ENCODE peak calls at places on chromosome 10, in five cellular contexts. G, O, F, R and J are unnamed samples.

GRCh38 chr10:83625831-83626360 is 513.4 kb upstream of the GHITM start:
- DNase-seq in G (no peak), O (no peak), F (no peak), R (no peak), J (no peak)

GRCh38 chr10:944034-944831 is 12.7 kb upstream of the LARP4B start:
- DNase-seq in G (peak; percentile 45), O (peak; percentile 26), F (peak; percentile 40), R (peak; percentile 21), J (peak; percentile 63)

GRCh38 chr10:128072941-128073615 is 53.1 kb downstream of the MKI67 start:
- DNase-seq in G (no peak), O (no peak), F (no peak), R (no peak), J (no peak)

GRCh38 chr10:30068482-30069223 is 9.3 kb upstream of the JCAD start:
- DNase-seq in G (no peak), O (peak; percentile 33), F (no peak), R (no peak), J (no peak)

GRCh38 chr10:13990392-13990805 is 340.3 kb downstream of the FRMD4A start:
- DNase-seq in G (no peak), O (peak; percentile 55), F (no peak), R (no peak), J (no peak)

GRCh38 chr10:17793823-17794759 is 15.1 kb upstream of the MRC1 start:
- DNase-seq in G (no peak), O (no peak), F (peak; percentile 8), R (no peak), J (no peak)

GRCh38 chr10:97517778-97518561 is 19.2 kb downstream of the UBTD1 start:
- DNase-seq in G (no peak), O (no peak), F (peak; percentile 80), R (no peak), J (peak; percentile 78)

GRCh38 chr10:70596860-70597809 is 5.4 kb downstream of the PRF1 start:
- DNase-seq in G (no peak), O (no peak), F (peak; percentile 64), R (no peak), J (peak; percentile 40)

GRCh38 chr10:78508955-78509354 is 475.3 kb downstream of the RPS24 start:
- DNase-seq in G (no peak), O (no peak), F (no peak), R (no peak), J (no peak)

GRCh38 chr10:14779053-14779649 is 4.5 kb upstream of the FAM107B start:
- DNase-seq in G (no peak), O (peak; percentile 14), F (peak; percentile 39), R (no peak), J (peak; percentile 37)

GRCh38 chr10:15453921-15454320 is 82.8 kb upstream of the FAM171A1 start:
- DNase-seq in G (no peak), O (no peak), F (no peak), R (no peak), J (no peak)

GRCh38 chr10:112952282-112952991 is 2.4 kb downstream of the TCF7L2 start:
- DNase-seq in G (no peak), O (peak; percentile 57), F (no peak), R (peak; percentile 23), J (no peak)

GRCh38 chr10:110865184-110865803 is 6.4 kb upstream of the PDCD4 start:
- DNase-seq in G (no peak), O (peak; percentile 43), F (peak; percentile 74), R (peak; percentile 18), J (peak; percentile 80)

GRCh38 chr10:96473866-96474265 is 39.9 kb downstream of the TLL2 start:
- DNase-seq in G (no peak), O (no peak), F (no peak), R (no peak), J (no peak)

GRCh38 chr10:77138541-77138940 is 499.1 kb downstream of the KCNMA1 start:
- DNase-seq in G (no peak), O (peak; percentile 32), F (no peak), R (no peak), J (no peak)

GRCh38 chr10:80541144-80541750 is 3.5 kb downstream of the SH2D4B start:
- DNase-seq in G (peak; percentile 63), O (peak; percentile 19), F (no peak), R (no peak), J (no peak)

GRCh38 chr10:14063531-14064317 is 267.0 kb downstream of the FRMD4A start:
- DNase-seq in G (no peak), O (peak; percentile 95), F (no peak), R (peak; percentile 89), J (no peak)

GRCh38 chr10:64416011-64416410 is 894.8 kb downstream of the REEP3 start:
- DNase-seq in G (no peak), O (no peak), F (no peak), R (no peak), J (no peak)

DNA sequence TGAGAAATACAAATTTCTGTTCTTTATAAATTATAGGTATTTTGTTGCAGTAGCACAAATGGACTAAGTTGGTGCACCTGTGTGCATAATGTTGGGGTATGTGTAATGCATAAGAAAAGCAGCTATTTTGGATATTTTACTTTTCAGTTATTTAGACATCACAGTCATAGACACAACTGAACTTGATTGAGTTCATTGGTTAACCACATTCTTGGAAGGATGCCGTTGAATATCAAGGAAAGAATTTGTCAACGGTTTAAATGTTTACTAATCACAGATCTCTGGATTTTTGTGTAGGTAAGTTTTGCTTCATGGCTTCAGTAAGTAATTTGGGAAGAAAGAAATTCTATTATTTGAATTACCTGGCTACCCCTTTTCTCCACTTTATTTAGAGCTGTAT is 4.1 kb downstream of the OTUD1 start:
- DNase-seq in G (no peak), O (peak; percentile 37), F (peak; percentile 12), R (peak; percentile 55), J (no peak)
- H3K4me3 ChIP-seq in G (no peak overlapping the region), O (no peak overlapping the region), F (no peak overlapping the region), R (no peak overlapping the region), J (peak overlapping the region; percentile 79)

GRCh38 chr10:3785251-3785848 is 341 bp upstream of the KLF6 start:
- DNase-seq in G (peak; percentile 99), O (peak; percentile 99), F (peak; percentile 85), R (peak; percentile 99), J (peak; percentile 96)
- TF ChIP-seq CTCF in G (no peak), O (no peak), F (no peak), R (no peak), J (no peak)

DNA sequence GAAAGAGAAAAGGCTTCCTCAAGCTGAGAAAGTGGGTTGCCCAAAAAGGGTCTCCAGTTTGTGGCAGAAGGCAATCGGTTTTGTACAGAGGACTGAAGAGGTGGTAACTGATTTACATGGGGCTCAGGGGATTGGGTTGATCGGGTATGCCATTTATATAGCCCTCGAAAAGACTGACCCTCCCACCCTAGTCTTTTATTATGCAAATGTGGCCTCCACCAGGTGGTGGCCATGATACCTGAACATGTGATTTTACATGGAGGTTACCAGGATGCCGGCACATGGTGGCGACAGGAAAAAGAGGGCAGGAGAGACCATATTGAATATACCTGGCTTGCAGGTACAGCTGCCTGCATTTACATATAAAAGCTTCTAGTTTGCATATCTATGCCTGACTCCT is 36.7 kb downstream of the ATE1 start:
- DNase-seq in G (no peak), O (no peak), F (no peak), R (no peak), J (no peak)
- H3K4me3 ChIP-seq in G (no peak overlapping the region), O (no peak overlapping the region), F (no peak overlapping the region), R (no peak overlapping the region), J (no peak overlapping the region)

GRCh38 chr10:87842220-87842641 is 21.1 kb downstream of the KLLN start:
- DNase-seq in G (no peak), O (no peak), F (peak; percentile 98), R (no peak), J (peak; percentile 97)

GRCh38 chr10:87844837-87845623 is 18.3 kb downstream of the KLLN start:
- DNase-seq in G (no peak), O (peak; percentile 46), F (peak; percentile 88), R (peak; percentile 73), J (peak; percentile 83)

GRCh38 chr10:87841215-87841614 is 22.1 kb downstream of the KLLN start:
- DNase-seq in G (no peak), O (no peak), F (no peak), R (no peak), J (no peak)

GRCh38 chr10:87843714-87844113 is 19.6 kb downstream of the KLLN start:
- DNase-seq in G (no peak), O (no peak), F (no peak), R (no peak), J (no peak)

DNA sequence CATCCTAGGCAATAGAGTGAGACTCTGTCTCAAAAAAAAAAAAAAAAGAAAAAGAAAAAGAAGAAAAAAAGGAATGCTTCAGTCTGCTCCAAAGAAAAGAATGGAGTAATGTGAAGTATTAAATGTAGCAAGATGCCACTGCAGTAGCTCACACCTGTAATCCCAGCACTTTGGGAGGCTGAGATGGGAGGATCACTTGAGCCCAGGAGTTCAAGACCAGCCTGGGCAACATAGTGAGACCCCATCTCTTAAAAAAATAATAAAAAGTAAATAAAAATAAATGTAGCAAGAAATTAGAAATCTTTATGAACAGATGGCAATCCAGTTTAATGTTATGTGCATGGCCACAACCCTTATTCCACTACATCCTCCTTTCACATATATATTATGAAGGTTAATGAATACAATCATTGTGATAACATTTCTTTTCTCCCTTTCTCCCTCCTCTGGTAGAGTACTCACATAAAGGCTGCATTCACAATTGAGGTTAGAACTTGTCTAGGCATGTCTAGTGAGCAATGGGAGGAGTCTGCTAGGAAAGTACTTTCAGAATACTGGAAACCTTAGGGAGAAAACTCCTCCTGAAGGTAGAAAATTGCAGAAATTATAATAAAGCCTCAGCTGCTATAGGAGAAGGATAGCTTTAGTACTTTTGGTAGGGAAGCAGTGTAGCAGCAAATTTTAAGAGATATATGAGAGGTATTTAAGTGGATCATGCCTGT is 20.4 kb downstream of the KLLN start:
- DNase-seq in G (no peak), O (peak; percentile 74), F (peak; percentile 88), R (peak; percentile 87), J (peak; percentile 86)
- TF ChIP-seq CTCF in G (no peak), O (no peak), F (no peak), R (no peak), J (no peak)

GRCh38 chr10:36147529-36147928 is 505.4 kb upstream of the FZD8 start:
- DNase-seq in G (no peak), O (no peak), F (no peak), R (no peak), J (no peak)

DNA sequence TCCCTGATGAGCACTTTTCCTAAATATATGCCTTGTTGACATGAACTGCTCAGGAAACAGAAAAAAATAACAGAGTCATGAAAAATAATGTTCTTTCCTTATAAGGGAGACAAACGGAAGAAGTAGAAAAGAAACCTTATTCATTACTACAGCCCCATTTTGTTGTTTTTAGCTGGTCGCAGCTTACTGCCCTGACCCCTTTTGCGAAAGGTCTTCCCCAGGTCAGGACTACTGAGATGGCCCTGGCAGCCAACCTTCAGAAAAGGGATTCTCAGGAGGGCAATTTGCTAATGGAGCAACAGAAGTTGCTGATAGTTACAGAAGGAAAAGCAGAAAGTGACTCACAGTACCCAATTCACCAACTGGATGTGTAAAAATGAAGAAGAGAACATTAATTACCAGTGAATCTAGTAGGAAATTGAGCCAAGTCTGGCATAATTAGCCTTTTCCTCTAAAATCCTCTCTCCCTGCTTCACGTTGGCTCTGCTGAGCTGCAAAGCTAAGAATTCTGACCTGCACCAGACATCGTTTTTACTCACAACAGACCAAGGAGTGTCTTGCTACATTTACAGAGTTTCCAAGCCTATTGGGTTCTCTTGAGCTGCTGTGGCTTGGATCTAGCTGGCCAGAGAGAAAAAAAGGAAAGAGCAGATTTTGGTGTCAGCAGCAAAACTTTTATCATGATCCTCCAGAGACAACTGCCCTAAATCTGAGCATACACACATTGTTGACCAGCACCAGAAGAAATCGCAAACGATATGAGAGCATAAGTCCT is 499.9 kb upstream of the FZD8 start:
- DNase-seq in G (no peak), O (peak; percentile 5), F (no peak), R (no peak), J (no peak)
- H3K4me3 ChIP-seq in G (no peak overlapping the region), O (no peak overlapping the region), F (no peak overlapping the region), R (no peak overlapping the region), J (no peak overlapping the region)